ENCODE peak calls at places on chromosome 12, in four cellular contexts. One of them, this sample, is unnamed.

GRCh38 chr12:5081016-5081415 is 37.3 kb downstream of the KCNA5 start:
- DNase-seq in GM23338: peak
- DNase-seq in A549: no peak
- DNase-seq in WERI-Rb-1: peak
- DNase-seq in this sample: peak

GRCh38 chr12:20101046-20101445 is 267.3 kb upstream of the PDE3A start:
- DNase-seq in GM23338: no peak
- DNase-seq in A549: no peak
- DNase-seq in WERI-Rb-1: no peak
- DNase-seq in this sample: no peak

GRCh38 chr12:83904175-83904574 is 1008.4 kb downstream of the SLC6A15 start:
- DNase-seq in GM23338: no peak
- DNase-seq in WERI-Rb-1: no peak
- DNase-seq in A549: no peak
- DNase-seq in this sample: no peak

GRCh38 chr12:104930388-104931326 is 27.4 kb downstream of the SLC41A2 start:
- DNase-seq in GM23338: no peak
- DNase-seq in WERI-Rb-1: no peak
- DNase-seq in A549: no peak
- DNase-seq in this sample: no peak

GRCh38 chr12:65649126-65649525 is 175.2 kb upstream of the HMGA2 start:
- DNase-seq in WERI-Rb-1: no peak
- DNase-seq in A549: peak
- DNase-seq in GM23338: no peak
- DNase-seq in this sample: no peak

GRCh38 chr12:3077572-3078081 is 448 bp downstream of the TSPAN9 start:
- DNase-seq in WERI-Rb-1: no peak
- DNase-seq in GM23338: peak
- DNase-seq in A549: no peak
- DNase-seq in this sample: no peak

GRCh38 chr12:14960548-14961465 is 594 bp downstream of the ARHGDIB start:
- DNase-seq in GM23338: peak
- DNase-seq in WERI-Rb-1: no peak
- DNase-seq in A549: no peak
- DNase-seq in this sample: no peak

GRCh38 chr12:27583057-27583797 is 59.2 kb downstream of the PPFIBP1 start:
- DNase-seq in GM23338: no peak
- DNase-seq in A549: no peak
- DNase-seq in WERI-Rb-1: no peak
- DNase-seq in this sample: no peak

GRCh38 chr12:104413330-104413729 is 43.4 kb upstream of the CHST11 start:
- DNase-seq in WERI-Rb-1: no peak
- DNase-seq in A549: no peak
- DNase-seq in GM23338: no peak
- DNase-seq in this sample: no peak

GRCh38 chr12:19150273-19150895 is 20.9 kb downstream of the PLEKHA5 start:
- DNase-seq in A549: no peak
- DNase-seq in GM23338: no peak
- DNase-seq in WERI-Rb-1: no peak
- DNase-seq in this sample: no peak

GRCh38 chr12:53518381-53518780 is 11.1 kb upstream of the NPFF start:
- DNase-seq in WERI-Rb-1: no peak
- DNase-seq in GM23338: no peak
- DNase-seq in A549: no peak
- DNase-seq in this sample: no peak

GRCh38 chr12:118480235-118480634 is 103.9 kb downstream of the SUDS3 start:
- DNase-seq in WERI-Rb-1: no peak
- DNase-seq in A549: no peak
- DNase-seq in GM23338: no peak
- DNase-seq in this sample: no peak

GRCh38 chr12:82325540-82326336 is 32.4 kb downstream of the CCDC59 start:
- DNase-seq in WERI-Rb-1: no peak
- DNase-seq in GM23338: no peak
- DNase-seq in A549: no peak
- DNase-seq in this sample: no peak

GRCh38 chr12:1226951-1227350 is 235.9 kb downstream of the ERC1 start:
- DNase-seq in A549: no peak
- DNase-seq in WERI-Rb-1: no peak
- DNase-seq in GM23338: no peak
- DNase-seq in this sample: no peak

GRCh38 chr12:78062781-78063180 is 232.1 kb downstream of the NAV3 start:
- DNase-seq in A549: no peak
- DNase-seq in GM23338: no peak
- DNase-seq in WERI-Rb-1: no peak
- DNase-seq in this sample: no peak

GRCh38 chr12:124423683-124424515 is 129.0 kb downstream of the RFLNA start:
- DNase-seq in A549: no peak
- DNase-seq in GM23338: no peak
- DNase-seq in WERI-Rb-1: no peak
- DNase-seq in this sample: no peak

GRCh38 chr12:40207551-40207950 is 17.2 kb upstream of the LRRK2 start:
- DNase-seq in A549: no peak
- DNase-seq in GM23338: no peak
- DNase-seq in WERI-Rb-1: no peak
- DNase-seq in this sample: no peak

GRCh38 chr12:11654338-11654737 is 4.9 kb downstream of the ETV6 start:
- DNase-seq in GM23338: no peak
- DNase-seq in WERI-Rb-1: no peak
- DNase-seq in A549: no peak
- DNase-seq in this sample: no peak

GRCh38 chr12:22283006-22283506 is 51.5 kb downstream of the ST8SIA1 start:
- DNase-seq in WERI-Rb-1: no peak
- DNase-seq in A549: no peak
- DNase-seq in GM23338: no peak
- DNase-seq in this sample: no peak

GRCh38 chr12:116065561-116065960 is 211.9 kb downstream of the MED13L start:
- DNase-seq in A549: no peak
- DNase-seq in GM23338: no peak
- DNase-seq in WERI-Rb-1: no peak
- DNase-seq in this sample: no peak

GRCh38 chr12:93773122-93773871 is 96.1 kb downstream of the CRADD start:
- DNase-seq in WERI-Rb-1: no peak
- DNase-seq in A549: no peak
- DNase-seq in GM23338: no peak
- DNase-seq in this sample: no peak

GRCh38 chr12:71135812-71136176 is 22.0 kb downstream of the TSPAN8 start:
- DNase-seq in GM23338: peak
- DNase-seq in WERI-Rb-1: no peak
- DNase-seq in A549: no peak
- DNase-seq in this sample: no peak

GRCh38 chr12:65155784-65156183 is 13.6 kb upstream of the LEMD3 start:
- DNase-seq in A549: no peak
- DNase-seq in GM23338: no peak
- DNase-seq in WERI-Rb-1: no peak
- DNase-seq in this sample: no peak

GRCh38 chr12:120761581-120761980 is 36.0 kb downstream of the ACADS start:
- DNase-seq in WERI-Rb-1: no peak
- DNase-seq in A549: no peak
- DNase-seq in GM23338: no peak
- DNase-seq in this sample: no peak

GRCh38 chr12:69898236-69898635 is 73.2 kb downstream of the MYRFL start:
- DNase-seq in GM23338: no peak
- DNase-seq in A549: no peak
- DNase-seq in WERI-Rb-1: no peak
- DNase-seq in this sample: no peak

GRCh38 chr12:120388711-120389431 is 19.9 kb upstream of the MSI1 start:
- DNase-seq in GM23338: peak
- DNase-seq in A549: no peak
- DNase-seq in WERI-Rb-1: no peak
- DNase-seq in this sample: peak

GRCh38 chr12:34595749-34596733 is 573.7 kb downstream of the ALG10 start:
- DNase-seq in WERI-Rb-1: no peak
- DNase-seq in GM23338: no peak
- DNase-seq in A549: no peak
- DNase-seq in this sample: no peak

GRCh38 chr12:4153343-4153892 is 120.1 kb upstream of the CCND2 start:
- DNase-seq in WERI-Rb-1: peak
- DNase-seq in A549: no peak
- DNase-seq in GM23338: no peak
- DNase-seq in this sample: no peak

GRCh38 chr12:3317841-3318501 is 173.0 kb upstream of the PRMT8 start:
- DNase-seq in GM23338: no peak
- DNase-seq in A549: no peak
- DNase-seq in WERI-Rb-1: no peak
- DNase-seq in this sample: no peak

GRCh38 chr12:49705479-49706267 is 1.5 kb downstream of the FMNL3 start:
- DNase-seq in WERI-Rb-1: peak
- DNase-seq in GM23338: peak
- DNase-seq in A549: no peak
- DNase-seq in this sample: peak